ENCODE peak calls at places on chromosomes 16 and 17, in four cellular contexts. One of them, this sample, is unnamed.

GRCh38 chr16:66935319-66936011 is at the start of gene CES2:
- DNase-seq in fibroblast of mammary gland: peak
- DNase-seq in activated CD8-positive, alpha-beta T cell treated with anti-CD3 and anti-CD28 coated beads for 36 hours: no peak
- DNase-seq in neural progenitor cell: no peak
- DNase-seq in this sample: no peak

GRCh38 chr17:38563362-38564253 is 42.1 kb downstream of the SRCIN1 start:
- DNase-seq in fibroblast of mammary gland: no peak
- DNase-seq in neural progenitor cell: peak
- DNase-seq in activated CD8-positive, alpha-beta T cell treated with anti-CD3 and anti-CD28 coated beads for 36 hours: no peak
- DNase-seq in this sample: no peak

GRCh38 chr16:11526921-11527320 is 59.8 kb downstream of the LITAF start:
- DNase-seq in activated CD8-positive, alpha-beta T cell treated with anti-CD3 and anti-CD28 coated beads for 36 hours: no peak
- DNase-seq in fibroblast of mammary gland: no peak
- DNase-seq in neural progenitor cell: peak
- DNase-seq in this sample: no peak

GRCh38 chr16:11682655-11683096 is 14.4 kb downstream of the SNN start:
- DNase-seq in fibroblast of mammary gland: peak
- DNase-seq in neural progenitor cell: no peak
- DNase-seq in activated CD8-positive, alpha-beta T cell treated with anti-CD3 and anti-CD28 coated beads for 36 hours: no peak
- DNase-seq in this sample: no peak

GRCh38 chr16:80023865-80024264 is 423.3 kb upstream of the MAF start:
- DNase-seq in neural progenitor cell: no peak
- DNase-seq in activated CD8-positive, alpha-beta T cell treated with anti-CD3 and anti-CD28 coated beads for 36 hours: no peak
- DNase-seq in fibroblast of mammary gland: no peak
- DNase-seq in this sample: no peak

GRCh38 chr17:37124074-37124824 is 175.5 kb downstream of the AATF start:
- DNase-seq in neural progenitor cell: no peak
- DNase-seq in activated CD8-positive, alpha-beta T cell treated with anti-CD3 and anti-CD28 coated beads for 36 hours: no peak
- DNase-seq in fibroblast of mammary gland: no peak
- DNase-seq in this sample: no peak

GRCh38 chr17:7436556-7437368 is 1.5 kb downstream of the TMEM102 start:
- DNase-seq in neural progenitor cell: peak
- DNase-seq in activated CD8-positive, alpha-beta T cell treated with anti-CD3 and anti-CD28 coated beads for 36 hours: peak
- DNase-seq in fibroblast of mammary gland: peak
- DNase-seq in this sample: peak

GRCh38 chr16:50599494-50599893 is 51.3 kb downstream of the NKD1 start:
- DNase-seq in neural progenitor cell: no peak
- DNase-seq in fibroblast of mammary gland: no peak
- DNase-seq in activated CD8-positive, alpha-beta T cell treated with anti-CD3 and anti-CD28 coated beads for 36 hours: no peak
- DNase-seq in this sample: no peak

GRCh38 chr17:19538095-19539039 is 4.7 kb downstream of the SLC47A1 start:
- DNase-seq in fibroblast of mammary gland: no peak
- DNase-seq in activated CD8-positive, alpha-beta T cell treated with anti-CD3 and anti-CD28 coated beads for 36 hours: no peak
- DNase-seq in neural progenitor cell: no peak
- DNase-seq in this sample: no peak

GRCh38 chr17:35448214-35448898 is at the start of gene SLFN13:
- DNase-seq in activated CD8-positive, alpha-beta T cell treated with anti-CD3 and anti-CD28 coated beads for 36 hours: peak
- DNase-seq in neural progenitor cell: peak
- DNase-seq in fibroblast of mammary gland: peak
- DNase-seq in this sample: peak

GRCh38 chr17:67110619-67111018 is 66.3 kb downstream of the CACNG1 start:
- DNase-seq in neural progenitor cell: no peak
- DNase-seq in activated CD8-positive, alpha-beta T cell treated with anti-CD3 and anti-CD28 coated beads for 36 hours: no peak
- DNase-seq in fibroblast of mammary gland: no peak
- DNase-seq in this sample: no peak

GRCh38 chr16:89282523-89282922 is 65.0 kb downstream of the ZNF778 start:
- DNase-seq in activated CD8-positive, alpha-beta T cell treated with anti-CD3 and anti-CD28 coated beads for 36 hours: no peak
- DNase-seq in neural progenitor cell: no peak
- DNase-seq in fibroblast of mammary gland: no peak
- DNase-seq in this sample: no peak

GRCh38 chr17:7862692-7863437 is 5.1 kb downstream of the CYB5D1 start:
- DNase-seq in fibroblast of mammary gland: peak
- DNase-seq in activated CD8-positive, alpha-beta T cell treated with anti-CD3 and anti-CD28 coated beads for 36 hours: peak
- DNase-seq in neural progenitor cell: peak
- DNase-seq in this sample: no peak

GRCh38 chr17:10640475-10640874 is 16.6 kb downstream of the MYH3 start:
- DNase-seq in neural progenitor cell: no peak
- DNase-seq in activated CD8-positive, alpha-beta T cell treated with anti-CD3 and anti-CD28 coated beads for 36 hours: no peak
- DNase-seq in fibroblast of mammary gland: peak
- DNase-seq in this sample: no peak

GRCh38 chr16:1976951-1977874 is 4.1 kb downstream of the NOXO1 start:
- DNase-seq in activated CD8-positive, alpha-beta T cell treated with anti-CD3 and anti-CD28 coated beads for 36 hours: no peak
- DNase-seq in neural progenitor cell: no peak
- DNase-seq in fibroblast of mammary gland: no peak
- DNase-seq in this sample: no peak

GRCh38 chr16:88815901-88816589 is 4.3 kb upstream of the APRT start:
- DNase-seq in fibroblast of mammary gland: no peak
- DNase-seq in activated CD8-positive, alpha-beta T cell treated with anti-CD3 and anti-CD28 coated beads for 36 hours: peak
- DNase-seq in neural progenitor cell: peak
- DNase-seq in this sample: peak

GRCh38 chr17:32350662-32351418 is 883 bp downstream of the ZNF207 start:
- DNase-seq in fibroblast of mammary gland: peak
- DNase-seq in neural progenitor cell: peak
- DNase-seq in activated CD8-positive, alpha-beta T cell treated with anti-CD3 and anti-CD28 coated beads for 36 hours: peak
- DNase-seq in this sample: peak

GRCh38 chr16:54930034-54930938 is at the start of gene IRX5:
- DNase-seq in fibroblast of mammary gland: peak
- DNase-seq in neural progenitor cell: peak
- DNase-seq in activated CD8-positive, alpha-beta T cell treated with anti-CD3 and anti-CD28 coated beads for 36 hours: peak
- DNase-seq in this sample: peak

GRCh38 chr17:57918017-57918895 is 37.0 kb downstream of the CUEDC1 start:
- DNase-seq in activated CD8-positive, alpha-beta T cell treated with anti-CD3 and anti-CD28 coated beads for 36 hours: no peak
- DNase-seq in fibroblast of mammary gland: peak
- DNase-seq in neural progenitor cell: peak
- DNase-seq in this sample: no peak

GRCh38 chr16:87203060-87203656 is 114.0 kb downstream of the C16orf95 start:
- DNase-seq in fibroblast of mammary gland: peak
- DNase-seq in activated CD8-positive, alpha-beta T cell treated with anti-CD3 and anti-CD28 coated beads for 36 hours: peak
- DNase-seq in neural progenitor cell: peak
- DNase-seq in this sample: peak

GRCh38 chr16:19088341-19088916 is 21.0 kb downstream of the COQ7 start:
- DNase-seq in neural progenitor cell: no peak
- DNase-seq in activated CD8-positive, alpha-beta T cell treated with anti-CD3 and anti-CD28 coated beads for 36 hours: no peak
- DNase-seq in fibroblast of mammary gland: no peak
- DNase-seq in this sample: no peak

GRCh38 chr16:54174750-54175149 is 111.8 kb downstream of the IRX3 start:
- DNase-seq in fibroblast of mammary gland: no peak
- DNase-seq in activated CD8-positive, alpha-beta T cell treated with anti-CD3 and anti-CD28 coated beads for 36 hours: no peak
- DNase-seq in neural progenitor cell: no peak
- DNase-seq in this sample: no peak

GRCh38 chr16:1057252-1057932 is 15.2 kb upstream of the SSTR5 start:
- DNase-seq in neural progenitor cell: peak
- DNase-seq in activated CD8-positive, alpha-beta T cell treated with anti-CD3 and anti-CD28 coated beads for 36 hours: peak
- DNase-seq in fibroblast of mammary gland: peak
- DNase-seq in this sample: peak

GRCh38 chr16:66152841-66153525 is 213.5 kb upstream of the CDH5 start:
- DNase-seq in activated CD8-positive, alpha-beta T cell treated with anti-CD3 and anti-CD28 coated beads for 36 hours: no peak
- DNase-seq in neural progenitor cell: no peak
- DNase-seq in fibroblast of mammary gland: peak
- DNase-seq in this sample: no peak

GRCh38 chr16:67963325-67964321 is 4.8 kb downstream of the SLC12A4 start:
- DNase-seq in neural progenitor cell: no peak
- DNase-seq in activated CD8-positive, alpha-beta T cell treated with anti-CD3 and anti-CD28 coated beads for 36 hours: no peak
- DNase-seq in fibroblast of mammary gland: no peak
- DNase-seq in this sample: no peak

GRCh38 chr17:78232774-78233173 is 1.3 kb downstream of the TMEM235 start:
- DNase-seq in neural progenitor cell: no peak
- DNase-seq in activated CD8-positive, alpha-beta T cell treated with anti-CD3 and anti-CD28 coated beads for 36 hours: no peak
- DNase-seq in fibroblast of mammary gland: no peak
- DNase-seq in this sample: peak

GRCh38 chr16:56275801-56276200 is 84.5 kb downstream of the GNAO1 start:
- DNase-seq in neural progenitor cell: no peak
- DNase-seq in fibroblast of mammary gland: no peak
- DNase-seq in activated CD8-positive, alpha-beta T cell treated with anti-CD3 and anti-CD28 coated beads for 36 hours: no peak
- DNase-seq in this sample: no peak

GRCh38 chr16:56279132-56279531 is 87.8 kb downstream of the GNAO1 start:
- DNase-seq in neural progenitor cell: no peak
- DNase-seq in fibroblast of mammary gland: no peak
- DNase-seq in activated CD8-positive, alpha-beta T cell treated with anti-CD3 and anti-CD28 coated beads for 36 hours: peak
- DNase-seq in this sample: no peak

GRCh38 chr16:56278196-56278855 is 87.0 kb downstream of the GNAO1 start:
- DNase-seq in activated CD8-positive, alpha-beta T cell treated with anti-CD3 and anti-CD28 coated beads for 36 hours: no peak
- DNase-seq in neural progenitor cell: no peak
- DNase-seq in fibroblast of mammary gland: no peak
- DNase-seq in this sample: no peak

GRCh38 chr16:56275076-56275475 is 83.8 kb downstream of the GNAO1 start:
- DNase-seq in fibroblast of mammary gland: no peak
- DNase-seq in neural progenitor cell: no peak
- DNase-seq in activated CD8-positive, alpha-beta T cell treated with anti-CD3 and anti-CD28 coated beads for 36 hours: no peak
- DNase-seq in this sample: no peak

GRCh38 chr16:56277040-56277439 is 85.8 kb downstream of the GNAO1 start:
- DNase-seq in neural progenitor cell: peak
- DNase-seq in activated CD8-positive, alpha-beta T cell treated with anti-CD3 and anti-CD28 coated beads for 36 hours: no peak
- DNase-seq in fibroblast of mammary gland: no peak
- DNase-seq in this sample: no peak
- TF ChIP-seq CTCF in neural progenitor cell: peak
- TF ChIP-seq CTCF in activated CD8-positive, alpha-beta T cell treated with anti-CD3 and anti-CD28 coated beads for 36 hours: no peak
- TF ChIP-seq CTCF in fibroblast of mammary gland: no peak
- TF ChIP-seq CTCF in this sample: no peak

DNA sequence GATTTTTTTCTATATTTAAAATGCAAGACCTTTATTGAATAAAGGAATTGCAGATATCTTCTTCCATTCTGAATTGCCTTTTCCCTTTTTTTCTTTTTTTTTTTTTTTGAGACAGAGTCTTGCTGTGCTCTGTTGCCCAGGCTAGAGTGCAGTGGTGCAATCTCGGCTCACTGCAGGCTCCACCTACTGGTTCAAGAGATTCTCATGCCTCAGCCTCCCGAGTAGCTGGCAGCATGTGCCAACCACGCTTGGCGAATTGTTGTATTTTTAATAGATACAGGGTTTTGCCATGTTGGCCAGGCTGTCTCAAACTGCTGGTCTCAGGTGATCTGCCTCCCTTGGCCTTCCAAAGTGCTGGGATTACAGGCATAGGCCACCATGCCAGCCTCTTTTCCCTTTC is 151.5 kb downstream of the CEP112 start:
- DNase-seq in neural progenitor cell: peak
- DNase-seq in activated CD8-positive, alpha-beta T cell treated with anti-CD3 and anti-CD28 coated beads for 36 hours: peak
- DNase-seq in fibroblast of mammary gland: no peak
- DNase-seq in this sample: no peak
- TF ChIP-seq CTCF in neural progenitor cell: peak
- TF ChIP-seq CTCF in activated CD8-positive, alpha-beta T cell treated with anti-CD3 and anti-CD28 coated beads for 36 hours: no peak
- TF ChIP-seq CTCF in fibroblast of mammary gland: no peak
- TF ChIP-seq CTCF in this sample: no peak

GRCh38 chr16:81696136-81696958 is 82.7 kb upstream of the PLCG2 start:
- DNase-seq in neural progenitor cell: no peak
- DNase-seq in fibroblast of mammary gland: no peak
- DNase-seq in activated CD8-positive, alpha-beta T cell treated with anti-CD3 and anti-CD28 coated beads for 36 hours: no peak
- DNase-seq in this sample: no peak

GRCh38 chr16:81697886-81698635 is 81.0 kb upstream of the PLCG2 start:
- DNase-seq in fibroblast of mammary gland: no peak
- DNase-seq in activated CD8-positive, alpha-beta T cell treated with anti-CD3 and anti-CD28 coated beads for 36 hours: no peak
- DNase-seq in neural progenitor cell: no peak
- DNase-seq in this sample: no peak

GRCh38 chr16:81696959-81697293 is 82.2 kb upstream of the PLCG2 start:
- DNase-seq in neural progenitor cell: no peak
- DNase-seq in fibroblast of mammary gland: no peak
- DNase-seq in activated CD8-positive, alpha-beta T cell treated with anti-CD3 and anti-CD28 coated beads for 36 hours: no peak
- DNase-seq in this sample: no peak

GRCh38 chr16:81695431-81695890 is 83.6 kb upstream of the PLCG2 start:
- DNase-seq in activated CD8-positive, alpha-beta T cell treated with anti-CD3 and anti-CD28 coated beads for 36 hours: no peak
- DNase-seq in neural progenitor cell: no peak
- DNase-seq in fibroblast of mammary gland: no peak
- DNase-seq in this sample: no peak

GRCh38 chr16:81697321-81697885 is 81.7 kb upstream of the PLCG2 start:
- DNase-seq in activated CD8-positive, alpha-beta T cell treated with anti-CD3 and anti-CD28 coated beads for 36 hours: peak
- DNase-seq in neural progenitor cell: peak
- DNase-seq in fibroblast of mammary gland: peak
- DNase-seq in this sample: peak
- TF ChIP-seq CTCF in activated CD8-positive, alpha-beta T cell treated with anti-CD3 and anti-CD28 coated beads for 36 hours: peak
- TF ChIP-seq CTCF in neural progenitor cell: peak
- TF ChIP-seq CTCF in fibroblast of mammary gland: peak
- TF ChIP-seq CTCF in this sample: peak

GRCh38 chr17:48526986-48527741 is 3.6 kb downstream of the HOXB1 start:
- DNase-seq in fibroblast of mammary gland: no peak
- DNase-seq in neural progenitor cell: peak
- DNase-seq in activated CD8-positive, alpha-beta T cell treated with anti-CD3 and anti-CD28 coated beads for 36 hours: peak
- DNase-seq in this sample: no peak

GRCh38 chr17:48519427-48519826 is 11.4 kb downstream of the HOXB1 start:
- DNase-seq in neural progenitor cell: no peak
- DNase-seq in fibroblast of mammary gland: no peak
- DNase-seq in activated CD8-positive, alpha-beta T cell treated with anti-CD3 and anti-CD28 coated beads for 36 hours: no peak
- DNase-seq in this sample: no peak

GRCh38 chr17:48520631-48521045 is 10.2 kb downstream of the HOXB1 start:
- DNase-seq in fibroblast of mammary gland: no peak
- DNase-seq in activated CD8-positive, alpha-beta T cell treated with anti-CD3 and anti-CD28 coated beads for 36 hours: no peak
- DNase-seq in neural progenitor cell: peak
- DNase-seq in this sample: no peak

GRCh38 chr17:48522031-48522593 is 8.7 kb downstream of the HOXB1 start:
- DNase-seq in fibroblast of mammary gland: no peak
- DNase-seq in neural progenitor cell: no peak
- DNase-seq in activated CD8-positive, alpha-beta T cell treated with anti-CD3 and anti-CD28 coated beads for 36 hours: no peak
- DNase-seq in this sample: no peak

DNA sequence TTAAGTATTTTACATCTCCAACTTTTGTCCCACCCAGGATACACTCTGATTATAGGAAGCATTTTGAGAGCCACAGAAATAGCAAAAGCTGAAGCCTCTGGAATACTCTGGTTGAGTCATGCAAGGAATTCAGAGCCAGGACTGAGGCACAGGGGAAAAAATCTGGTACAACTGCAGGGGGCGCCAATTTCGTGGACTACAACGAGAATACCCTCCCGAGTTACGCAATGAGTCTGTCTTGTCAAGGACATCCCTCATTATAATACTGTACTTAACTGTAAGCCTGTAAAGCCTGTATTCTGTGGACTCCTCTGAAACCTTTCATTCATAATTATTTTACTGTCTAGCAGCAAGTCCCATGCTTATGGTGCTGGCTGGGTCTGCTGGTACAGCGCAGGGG is 7.8 kb downstream of the HOXB1 start:
- DNase-seq in fibroblast of mammary gland: no peak
- DNase-seq in neural progenitor cell: no peak
- DNase-seq in activated CD8-positive, alpha-beta T cell treated with anti-CD3 and anti-CD28 coated beads for 36 hours: no peak
- DNase-seq in this sample: no peak
- TF ChIP-seq CTCF in fibroblast of mammary gland: peak
- TF ChIP-seq CTCF in neural progenitor cell: peak
- TF ChIP-seq CTCF in activated CD8-positive, alpha-beta T cell treated with anti-CD3 and anti-CD28 coated beads for 36 hours: no peak
- TF ChIP-seq CTCF in this sample: no peak

GRCh38 chr16:84959045-84959576 is 52.2 kb downstream of the ZDHHC7 start:
- DNase-seq in fibroblast of mammary gland: no peak
- DNase-seq in neural progenitor cell: no peak
- DNase-seq in activated CD8-positive, alpha-beta T cell treated with anti-CD3 and anti-CD28 coated beads for 36 hours: no peak
- DNase-seq in this sample: no peak
- TF ChIP-seq CTCF in fibroblast of mammary gland: peak
- TF ChIP-seq CTCF in neural progenitor cell: peak
- TF ChIP-seq CTCF in activated CD8-positive, alpha-beta T cell treated with anti-CD3 and anti-CD28 coated beads for 36 hours: no peak
- TF ChIP-seq CTCF in this sample: no peak

This sample was measured in GM13976.